ENCODE peak calls at places on chromosomes 16 and 17, in eight cellular contexts. One of them, this sample, is unnamed.
A peak's percentile ranks its signal among the peaks of the same experiment; 100 is the strongest.

GRCh38 chr17:924711-925480 is 54.7 kb downstream of the NXN start:
- DNase-seq in tibial artery: no peak
- DNase-seq in AG04449: no peak
- DNase-seq in PC-9: peak; percentile 58
- DNase-seq in AG10803: no peak
- DNase-seq in GM10248: no peak
- DNase-seq in CD4-positive, alpha-beta T cell: no peak
- DNase-seq in HFFc6: no peak
- DNase-seq in this sample: no peak

GRCh38 chr16:87206646-87207451 is 110.3 kb downstream of the C16orf95 start:
- DNase-seq in tibial artery: no peak
- DNase-seq in AG04449: no peak
- DNase-seq in PC-9: no peak
- DNase-seq in AG10803: peak; percentile 84
- DNase-seq in GM10248: no peak
- DNase-seq in CD4-positive, alpha-beta T cell: no peak
- DNase-seq in HFFc6: peak; percentile 73
- DNase-seq in this sample: no peak

GRCh38 chr17:82230627-82231311 is 1.9 kb downstream of the SLC16A3 start:
- DNase-seq in tibial artery: peak; percentile 94
- DNase-seq in AG04449: no peak
- DNase-seq in PC-9: peak; percentile 85
- DNase-seq in AG10803: peak; percentile 85
- DNase-seq in GM10248: peak; percentile 86
- DNase-seq in CD4-positive, alpha-beta T cell: no peak
- DNase-seq in HFFc6: peak; percentile 82
- DNase-seq in this sample: no peak

GRCh38 chr16:89118361-89119061 is 24.9 kb downstream of the ACSF3 start:
- DNase-seq in tibial artery: no peak
- DNase-seq in AG04449: no peak
- DNase-seq in PC-9: no peak
- DNase-seq in AG10803: no peak
- DNase-seq in GM10248: no peak
- DNase-seq in CD4-positive, alpha-beta T cell: no peak
- DNase-seq in HFFc6: no peak
- DNase-seq in this sample: no peak

GRCh38 chr16:11416228-11417001 is 71.2 kb downstream of the RMI2 start:
- DNase-seq in tibial artery: no peak
- DNase-seq in AG04449: no peak
- DNase-seq in PC-9: no peak
- DNase-seq in AG10803: no peak
- DNase-seq in GM10248: no peak
- DNase-seq in CD4-positive, alpha-beta T cell: no peak
- DNase-seq in HFFc6: no peak
- DNase-seq in this sample: no peak

GRCh38 chr16:30526137-30526822 is at the start of gene ZNF768:
- DNase-seq in tibial artery: no peak
- DNase-seq in AG04449: no peak
- DNase-seq in PC-9: peak; percentile 73
- DNase-seq in AG10803: no peak
- DNase-seq in GM10248: peak; percentile 84
- DNase-seq in CD4-positive, alpha-beta T cell: peak; percentile 40
- DNase-seq in HFFc6: peak; percentile 7
- DNase-seq in this sample: no peak

GRCh38 chr16:918068-918467 is 52.7 kb downstream of the LMF1 start:
- DNase-seq in tibial artery: no peak
- DNase-seq in AG04449: no peak
- DNase-seq in PC-9: no peak
- DNase-seq in AG10803: no peak
- DNase-seq in GM10248: no peak
- DNase-seq in CD4-positive, alpha-beta T cell: no peak
- DNase-seq in HFFc6: no peak
- DNase-seq in this sample: no peak

GRCh38 chr17:46730026-46730425 is 88.5 kb downstream of the WNT3 start:
- DNase-seq in tibial artery: no peak
- DNase-seq in AG04449: no peak
- DNase-seq in PC-9: no peak
- DNase-seq in AG10803: no peak
- DNase-seq in GM10248: no peak
- DNase-seq in CD4-positive, alpha-beta T cell: no peak
- DNase-seq in HFFc6: no peak
- DNase-seq in this sample: no peak

GRCh38 chr17:64509179-64509578 is 2.4 kb downstream of the CEP95 start:
- DNase-seq in tibial artery: no peak
- DNase-seq in AG04449: no peak
- DNase-seq in PC-9: no peak
- DNase-seq in AG10803: no peak
- DNase-seq in GM10248: no peak
- DNase-seq in CD4-positive, alpha-beta T cell: no peak
- DNase-seq in HFFc6: no peak
- DNase-seq in this sample: no peak

GRCh38 chr17:64508683-64509082 is 1.9 kb downstream of the CEP95 start:
- DNase-seq in tibial artery: no peak
- DNase-seq in AG04449: no peak
- DNase-seq in PC-9: no peak
- DNase-seq in AG10803: no peak
- DNase-seq in GM10248: no peak
- DNase-seq in CD4-positive, alpha-beta T cell: no peak
- DNase-seq in HFFc6: no peak
- DNase-seq in this sample: no peak

GRCh38 chr17:64506201-64506575 is at the start of gene DDX5:
- DNase-seq in tibial artery: peak; percentile 97
- DNase-seq in AG04449: peak; percentile 74
- DNase-seq in PC-9: peak; percentile 98
- DNase-seq in AG10803: peak; percentile 97
- DNase-seq in GM10248: peak; percentile 96
- DNase-seq in CD4-positive, alpha-beta T cell: peak; percentile 97
- DNase-seq in HFFc6: peak; percentile 95
- DNase-seq in this sample: peak; percentile 90

GRCh38 chr17:64506576-64507417 is at the start of gene CEP95:
- DNase-seq in tibial artery: peak; percentile 98
- DNase-seq in AG04449: peak; percentile 95
- DNase-seq in PC-9: no peak
- DNase-seq in AG10803: peak; percentile 99
- DNase-seq in GM10248: peak; percentile 94
- DNase-seq in CD4-positive, alpha-beta T cell: peak; percentile 92
- DNase-seq in HFFc6: peak; percentile 98
- DNase-seq in this sample: peak; percentile 88

DNA sequence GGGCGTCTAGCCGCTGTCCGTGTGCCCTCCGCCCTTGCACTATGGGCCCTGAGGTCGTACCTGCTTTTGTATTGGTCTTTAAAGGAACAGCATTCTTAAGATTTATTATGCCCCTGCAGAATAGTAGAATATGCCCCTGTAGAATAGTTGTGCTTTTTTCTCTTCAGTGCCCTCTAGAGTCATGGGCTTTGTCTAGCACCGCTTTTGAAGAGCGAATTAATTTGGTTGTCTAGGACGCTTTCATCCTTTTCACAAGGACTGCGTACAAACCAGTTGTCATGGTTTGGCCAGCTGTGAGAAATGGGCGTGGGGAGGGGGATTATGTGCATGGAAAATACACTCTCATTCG is 615 bp downstream of the CEP95 start:
- DNase-seq in tibial artery: no peak
- DNase-seq in AG04449: no peak
- DNase-seq in PC-9: peak; percentile 25
- DNase-seq in AG10803: peak; percentile 71
- DNase-seq in GM10248: peak; percentile 58
- DNase-seq in CD4-positive, alpha-beta T cell: no peak
- DNase-seq in HFFc6: peak; percentile 74
- DNase-seq in this sample: no peak
- TF ChIP-seq CTCF in tibial artery: peak; percentile 6
- TF ChIP-seq CTCF in AG04449: peak; percentile 39
- TF ChIP-seq CTCF in PC-9: no peak
- TF ChIP-seq CTCF in AG10803: peak; percentile 69
- TF ChIP-seq CTCF in GM10248: peak; percentile 59
- TF ChIP-seq CTCF in CD4-positive, alpha-beta T cell: peak; percentile 73
- TF ChIP-seq CTCF in HFFc6: peak; percentile 66
- TF ChIP-seq CTCF in this sample: no peak

GRCh38 chr16:48561960-48562393 is 48.0 kb downstream of the N4BP1 start:
- DNase-seq in tibial artery: no peak
- DNase-seq in AG04449: no peak
- DNase-seq in PC-9: no peak
- DNase-seq in AG10803: peak; percentile 55
- DNase-seq in GM10248: no peak
- DNase-seq in CD4-positive, alpha-beta T cell: no peak
- DNase-seq in HFFc6: peak; percentile 23
- DNase-seq in this sample: no peak

GRCh38 chr16:48562475-48562874 is 47.5 kb downstream of the N4BP1 start:
- DNase-seq in tibial artery: no peak
- DNase-seq in AG04449: no peak
- DNase-seq in PC-9: no peak
- DNase-seq in AG10803: no peak
- DNase-seq in GM10248: no peak
- DNase-seq in CD4-positive, alpha-beta T cell: no peak
- DNase-seq in HFFc6: no peak
- DNase-seq in this sample: no peak

GRCh38 chr16:48558269-48558915 is 51.6 kb downstream of the N4BP1 start:
- DNase-seq in tibial artery: no peak
- DNase-seq in AG04449: no peak
- DNase-seq in PC-9: no peak
- DNase-seq in AG10803: peak; percentile 79
- DNase-seq in GM10248: no peak
- DNase-seq in CD4-positive, alpha-beta T cell: no peak
- DNase-seq in HFFc6: peak; percentile 23
- DNase-seq in this sample: no peak

GRCh38 chr16:48559462-48560211 is 50.3 kb downstream of the N4BP1 start:
- DNase-seq in tibial artery: no peak
- DNase-seq in AG04449: no peak
- DNase-seq in PC-9: no peak
- DNase-seq in AG10803: no peak
- DNase-seq in GM10248: no peak
- DNase-seq in CD4-positive, alpha-beta T cell: no peak
- DNase-seq in HFFc6: no peak
- DNase-seq in this sample: no peak

GRCh38 chr16:48560692-48561091 is 49.3 kb downstream of the N4BP1 start:
- DNase-seq in tibial artery: no peak
- DNase-seq in AG04449: no peak
- DNase-seq in PC-9: no peak
- DNase-seq in AG10803: no peak
- DNase-seq in GM10248: no peak
- DNase-seq in CD4-positive, alpha-beta T cell: no peak
- DNase-seq in HFFc6: no peak
- DNase-seq in this sample: no peak
- TF ChIP-seq CTCF in tibial artery: no peak
- TF ChIP-seq CTCF in AG04449: no peak
- TF ChIP-seq CTCF in PC-9: no peak
- TF ChIP-seq CTCF in AG10803: no peak
- TF ChIP-seq CTCF in GM10248: no peak
- TF ChIP-seq CTCF in CD4-positive, alpha-beta T cell: no peak
- TF ChIP-seq CTCF in HFFc6: no peak
- TF ChIP-seq CTCF in this sample: no peak

GRCh38 chr17:43368740-43369506 is 29.9 kb upstream of the ARL4D start:
- DNase-seq in tibial artery: peak; percentile 91
- DNase-seq in AG04449: no peak
- DNase-seq in PC-9: peak; percentile 77
- DNase-seq in AG10803: peak; percentile 85
- DNase-seq in GM10248: peak; percentile 56
- DNase-seq in CD4-positive, alpha-beta T cell: peak; percentile 72
- DNase-seq in HFFc6: peak; percentile 70
- DNase-seq in this sample: peak; percentile 37
- TF ChIP-seq CTCF in tibial artery: no peak
- TF ChIP-seq CTCF in AG04449: peak; percentile 15
- TF ChIP-seq CTCF in PC-9: peak; percentile 11
- TF ChIP-seq CTCF in AG10803: peak; percentile 6
- TF ChIP-seq CTCF in GM10248: peak; percentile 36
- TF ChIP-seq CTCF in CD4-positive, alpha-beta T cell: no peak
- TF ChIP-seq CTCF in HFFc6: no peak
- TF ChIP-seq CTCF in this sample: no peak

GRCh38 chr17:4420692-4421131 is 13.0 kb upstream of the SPNS3 start:
- DNase-seq in tibial artery: no peak
- DNase-seq in AG04449: peak; percentile 12
- DNase-seq in PC-9: peak; percentile 56
- DNase-seq in AG10803: peak; percentile 66
- DNase-seq in GM10248: peak; percentile 83
- DNase-seq in CD4-positive, alpha-beta T cell: peak; percentile 51
- DNase-seq in HFFc6: peak; percentile 54
- DNase-seq in this sample: no peak

GRCh38 chr17:4427505-4427904 is 6.2 kb upstream of the SPNS3 start:
- DNase-seq in tibial artery: no peak
- DNase-seq in AG04449: no peak
- DNase-seq in PC-9: no peak
- DNase-seq in AG10803: no peak
- DNase-seq in GM10248: no peak
- DNase-seq in CD4-positive, alpha-beta T cell: no peak
- DNase-seq in HFFc6: no peak
- DNase-seq in this sample: no peak

GRCh38 chr17:4426499-4427208 is 7.1 kb upstream of the SPNS3 start:
- DNase-seq in tibial artery: no peak
- DNase-seq in AG04449: no peak
- DNase-seq in PC-9: no peak
- DNase-seq in AG10803: no peak
- DNase-seq in GM10248: no peak
- DNase-seq in CD4-positive, alpha-beta T cell: no peak
- DNase-seq in HFFc6: no peak
- DNase-seq in this sample: no peak
- TF ChIP-seq CTCF in tibial artery: no peak
- TF ChIP-seq CTCF in AG04449: no peak
- TF ChIP-seq CTCF in PC-9: no peak
- TF ChIP-seq CTCF in AG10803: no peak
- TF ChIP-seq CTCF in GM10248: no peak
- TF ChIP-seq CTCF in CD4-positive, alpha-beta T cell: no peak
- TF ChIP-seq CTCF in HFFc6: no peak
- TF ChIP-seq CTCF in this sample: no peak

DNA sequence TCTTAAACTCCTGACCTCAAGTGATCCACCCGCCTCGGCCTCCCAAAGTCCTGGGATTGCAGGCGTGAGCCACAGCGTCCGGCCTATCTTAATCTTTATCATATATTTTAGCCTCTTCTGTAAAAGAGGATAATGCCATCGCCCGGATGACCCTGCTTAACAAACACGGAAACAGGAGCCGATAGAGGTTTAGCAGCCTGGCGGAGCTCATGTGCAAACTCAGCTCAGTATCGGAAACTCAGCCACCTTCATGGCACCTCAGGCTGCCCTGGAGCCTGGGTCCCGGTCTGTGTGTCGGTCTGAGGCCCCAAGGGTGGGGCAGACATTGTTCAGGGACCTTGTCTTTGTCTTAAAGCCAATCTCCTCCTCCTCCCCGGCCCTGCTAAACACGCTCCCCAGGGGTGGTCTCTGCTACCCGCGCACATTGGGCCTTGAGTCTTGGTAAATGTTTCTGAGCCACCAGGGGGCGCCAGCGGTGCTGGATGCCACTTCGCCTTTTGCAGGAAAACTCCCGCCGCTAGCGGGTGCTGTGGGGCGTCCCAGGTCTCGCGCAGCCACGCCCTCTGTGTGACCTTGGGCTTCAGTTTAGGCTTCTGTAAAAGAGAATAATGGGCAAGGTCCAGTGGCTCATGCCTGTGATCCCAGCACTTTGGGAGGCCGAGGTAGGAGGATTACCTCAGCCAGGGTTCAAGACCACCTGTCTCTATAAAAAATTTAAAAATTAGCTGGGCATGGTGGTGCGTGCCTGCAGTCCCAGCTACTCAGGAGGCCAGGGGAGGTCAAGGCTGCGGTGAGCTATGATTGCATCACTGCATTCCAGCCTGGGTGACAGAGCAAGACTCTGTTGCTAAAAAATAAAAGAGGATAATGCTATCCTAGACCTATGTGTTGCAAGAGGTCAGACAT is 2.7 kb downstream of the CETP start:
- DNase-seq in tibial artery: peak; percentile 90
- DNase-seq in AG04449: peak; percentile 36
- DNase-seq in PC-9: peak; percentile 77
- DNase-seq in AG10803: peak; percentile 79
- DNase-seq in GM10248: peak; percentile 90
- DNase-seq in CD4-positive, alpha-beta T cell: peak; percentile 97
- DNase-seq in HFFc6: peak; percentile 94
- DNase-seq in this sample: peak; percentile 95
- TF ChIP-seq CTCF in tibial artery: peak; percentile 72
- TF ChIP-seq CTCF in AG04449: peak; percentile 76
- TF ChIP-seq CTCF in PC-9: peak; percentile 96
- TF ChIP-seq CTCF in AG10803: peak; percentile 60
- TF ChIP-seq CTCF in GM10248: peak; percentile 99
- TF ChIP-seq CTCF in CD4-positive, alpha-beta T cell: peak; percentile 99
- TF ChIP-seq CTCF in HFFc6: peak; percentile 95
- TF ChIP-seq CTCF in this sample: peak; percentile 85